ENCODE peak calls at places on chromosomes 16 and 17, in four cellular contexts. One of them, this sample, is unnamed.
A peak's percentile ranks its signal among the peaks of the same experiment; 100 is the strongest.

GRCh38 chr17:6135996-6136395 is 65.8 kb downstream of the WSCD1 start:
- DNase-seq in HepG2: no peak
- DNase-seq in H1: no peak
- DNase-seq in GM12878: no peak
- DNase-seq in this sample: no peak

GRCh38 chr17:79624658-79625478 is 14.0 kb upstream of the RBFOX3 start:
- DNase-seq in HepG2: no peak
- DNase-seq in H1: no peak
- DNase-seq in GM12878: no peak
- DNase-seq in this sample: no peak

GRCh38 chr16:67155305-67156145 is 4.2 kb downstream of the TRADD start:
- DNase-seq in HepG2: peak; percentile 57
- DNase-seq in H1: no peak
- DNase-seq in GM12878: no peak
- DNase-seq in this sample: peak; percentile 71

GRCh38 chr16:20741555-20742285 is at the start of gene THUMPD1:
- DNase-seq in HepG2: peak; percentile 95
- DNase-seq in H1: peak; percentile 88
- DNase-seq in GM12878: peak; percentile 72
- DNase-seq in this sample: peak; percentile 97

GRCh38 chr16:61862221-61862620 is 174.0 kb downstream of the CDH8 start:
- DNase-seq in HepG2: no peak
- DNase-seq in H1: no peak
- DNase-seq in GM12878: no peak
- DNase-seq in this sample: no peak

GRCh38 chr17:43360376-43360738 is 38.4 kb upstream of the ARL4D start:
- DNase-seq in HepG2: peak; percentile 73
- DNase-seq in H1: no peak
- DNase-seq in GM12878: no peak
- DNase-seq in this sample: no peak

GRCh38 chr16:28308794-28309535 is 16.6 kb downstream of the SBK1 start:
- DNase-seq in HepG2: no peak
- DNase-seq in H1: no peak
- DNase-seq in GM12878: no peak
- DNase-seq in this sample: no peak

GRCh38 chr17:7561028-7561575 is 617 bp upstream of the SENP3 start:
- DNase-seq in HepG2: peak; percentile 77
- DNase-seq in H1: no peak
- DNase-seq in GM12878: no peak
- DNase-seq in this sample: no peak

GRCh38 chr17:42276359-42276608 is at the start of gene STAT5B:
- DNase-seq in HepG2: no peak
- DNase-seq in H1: no peak
- DNase-seq in GM12878: no peak
- DNase-seq in this sample: no peak

GRCh38 chr17:876272-876671 is 94.1 kb downstream of the MRM3 start:
- DNase-seq in HepG2: no peak
- DNase-seq in H1: no peak
- DNase-seq in GM12878: no peak
- DNase-seq in this sample: no peak

GRCh38 chr17:41439375-41439774 is 1.4 kb downstream of the KRT38 start:
- DNase-seq in HepG2: peak; percentile 76
- DNase-seq in H1: no peak
- DNase-seq in GM12878: no peak
- DNase-seq in this sample: no peak

GRCh38 chr17:62119373-62119772 is 54.3 kb upstream of the MED13 start:
- DNase-seq in HepG2: no peak
- DNase-seq in H1: no peak
- DNase-seq in GM12878: no peak
- DNase-seq in this sample: no peak

GRCh38 chr17:17782425-17783120 is 54.2 kb downstream of the SREBF1 start:
- DNase-seq in HepG2: no peak
- DNase-seq in H1: no peak
- DNase-seq in GM12878: no peak
- DNase-seq in this sample: no peak

GRCh38 chr16:56848955-56849689 is 15.9 kb upstream of the SLC12A3 start:
- DNase-seq in HepG2: peak; percentile 39
- DNase-seq in H1: no peak
- DNase-seq in GM12878: no peak
- DNase-seq in this sample: no peak

GRCh38 chr17:1714980-1715802 is 5.0 kb upstream of the TLCD2 start:
- DNase-seq in HepG2: peak; percentile 84
- DNase-seq in H1: no peak
- DNase-seq in GM12878: no peak
- DNase-seq in this sample: no peak

GRCh38 chr16:7408700-7409340 is 76.2 kb downstream of the RBFOX1 start:
- DNase-seq in HepG2: no peak
- DNase-seq in H1: no peak
- DNase-seq in GM12878: no peak
- DNase-seq in this sample: no peak

GRCh38 chr17:9658593-9659211 is 13.4 kb downstream of the USP43 start:
- DNase-seq in HepG2: no peak
- DNase-seq in H1: no peak
- DNase-seq in GM12878: no peak
- DNase-seq in this sample: no peak

GRCh38 chr16:2966043-2966802 is 2.1 kb downstream of the KREMEN2 start:
- DNase-seq in HepG2: no peak
- DNase-seq in H1: no peak
- DNase-seq in GM12878: no peak
- DNase-seq in this sample: no peak

GRCh38 chr16:1335211-1335971 is 1.9 kb downstream of the BAIAP3 start:
- DNase-seq in HepG2: no peak
- DNase-seq in H1: no peak
- DNase-seq in GM12878: no peak
- DNase-seq in this sample: no peak

GRCh38 chr17:6496636-6497441 is 52.6 kb downstream of the PIMREG start:
- DNase-seq in HepG2: no peak
- DNase-seq in H1: no peak
- DNase-seq in GM12878: no peak
- DNase-seq in this sample: no peak

GRCh38 chr16:72947379-72948237 is 100.3 kb downstream of the ZFHX3 start:
- DNase-seq in HepG2: peak; percentile 79
- DNase-seq in H1: no peak
- DNase-seq in GM12878: no peak
- DNase-seq in this sample: no peak

GRCh38 chr17:78142113-78142861 is 3.9 kb upstream of the C17orf99 start:
- DNase-seq in HepG2: peak; percentile 65
- DNase-seq in H1: no peak
- DNase-seq in GM12878: no peak
- DNase-seq in this sample: no peak

GRCh38 chr17:2282297-2282873 is 21.2 kb downstream of the SMG6 start:
- DNase-seq in HepG2: peak; percentile 60
- DNase-seq in H1: no peak
- DNase-seq in GM12878: no peak
- DNase-seq in this sample: no peak

GRCh38 chr17:72580321-72581127 is 459.7 kb downstream of the SOX9 start:
- DNase-seq in HepG2: peak; percentile 100
- DNase-seq in H1: no peak
- DNase-seq in GM12878: no peak
- DNase-seq in this sample: no peak

GRCh38 chr16:84220851-84221250 is 19.0 kb downstream of the KCNG4 start:
- DNase-seq in HepG2: no peak
- DNase-seq in H1: no peak
- DNase-seq in GM12878: no peak
- DNase-seq in this sample: no peak

GRCh38 chr17:77666881-77667395 is 291.6 kb upstream of the TNRC6C start:
- DNase-seq in HepG2: no peak
- DNase-seq in H1: no peak
- DNase-seq in GM12878: no peak
- DNase-seq in this sample: no peak

GRCh38 chr17:36612323-36612722 is 10.9 kb downstream of the MRM1 start:
- DNase-seq in HepG2: no peak
- DNase-seq in H1: no peak
- DNase-seq in GM12878: no peak
- DNase-seq in this sample: no peak
- H3K9ac ChIP-seq in HepG2: no peak overlapping the region
- H3K9ac ChIP-seq in H1: no peak overlapping the region
- H3K9ac ChIP-seq in GM12878: no peak overlapping the region
- H3K9ac ChIP-seq in this sample: no peak overlapping the region

GRCh38 chr17:49548506-49549310 is 27.0 kb upstream of the NXPH3 start:
- DNase-seq in HepG2: peak; percentile 45
- DNase-seq in H1: no peak
- DNase-seq in GM12878: no peak
- DNase-seq in this sample: no peak
- TF ChIP-seq SUZ12 in HepG2: no peak
- TF ChIP-seq SUZ12 in H1: no peak
- TF ChIP-seq SUZ12 in GM12878: no peak
- TF ChIP-seq SUZ12 in this sample: no peak

DNA sequence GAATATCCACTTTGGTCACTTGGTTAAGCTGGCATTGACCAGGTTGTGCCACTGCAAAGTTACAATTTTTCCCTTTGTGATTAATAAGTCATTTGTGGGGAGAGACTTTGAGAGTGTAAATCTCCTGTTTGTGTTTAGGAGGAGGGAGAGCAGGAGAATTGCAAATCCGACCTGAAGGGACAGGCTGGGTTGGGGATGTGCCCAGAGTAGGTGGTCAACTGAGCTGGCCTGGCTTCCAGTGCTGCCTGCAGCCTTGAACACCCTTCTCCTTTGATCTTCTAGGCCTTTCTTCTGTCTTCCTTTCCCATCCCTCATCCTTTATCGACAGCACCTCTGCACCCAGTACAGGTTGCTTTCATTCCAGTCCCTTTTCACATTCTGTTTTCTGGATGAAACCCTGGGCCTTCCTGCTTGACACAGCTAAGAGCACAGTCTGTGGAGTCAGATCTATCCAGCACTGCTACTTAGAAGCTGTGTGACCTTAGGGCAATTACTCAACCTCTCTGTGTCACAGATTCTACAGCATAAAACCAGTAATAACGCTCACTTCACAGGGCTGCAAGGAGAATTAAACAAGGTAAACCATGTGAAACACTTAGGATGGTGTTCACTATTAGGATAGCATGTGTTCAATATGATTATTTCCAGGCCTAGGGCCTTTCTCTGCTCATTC is 969 bp upstream of the CSNK2A2 start:
- DNase-seq in HepG2: no peak
- DNase-seq in H1: no peak
- DNase-seq in GM12878: no peak
- DNase-seq in this sample: no peak
- H3K4me3 ChIP-seq in HepG2: no peak overlapping the region
- H3K4me3 ChIP-seq in H1: peak overlapping the region; percentile 71
- H3K4me3 ChIP-seq in GM12878: peak overlapping the region; percentile 42
- H3K4me3 ChIP-seq in this sample: no peak overlapping the region

GRCh38 chr17:81510798-81511549 is 1.6 kb downstream of the ACTG1 start:
- DNase-seq in HepG2: no peak
- DNase-seq in H1: no peak
- DNase-seq in GM12878: no peak
- DNase-seq in this sample: no peak

GRCh38 chr17:81511550-81511799 is 1.1 kb downstream of the ACTG1 start:
- DNase-seq in HepG2: no peak
- DNase-seq in H1: no peak
- DNase-seq in GM12878: no peak
- DNase-seq in this sample: no peak

GRCh38 chr17:81509687-81510523 is 2.7 kb downstream of the ACTG1 start:
- DNase-seq in HepG2: no peak
- DNase-seq in H1: no peak
- DNase-seq in GM12878: no peak
- DNase-seq in this sample: no peak

GRCh38 chr17:81509048-81509686 is 3.4 kb downstream of the ACTG1 start:
- DNase-seq in HepG2: peak; percentile 63
- DNase-seq in H1: no peak
- DNase-seq in GM12878: no peak
- DNase-seq in this sample: no peak

GRCh38 chr17:81510524-81510797 is 2.1 kb downstream of the ACTG1 start:
- DNase-seq in HepG2: no peak
- DNase-seq in H1: no peak
- DNase-seq in GM12878: no peak
- DNase-seq in this sample: no peak
- H3K9ac ChIP-seq in HepG2: peak overlapping the region; percentile 86
- H3K9ac ChIP-seq in H1: no peak overlapping the region
- H3K9ac ChIP-seq in GM12878: peak overlapping the region; percentile 85
- H3K9ac ChIP-seq in this sample: peak overlapping the region; percentile 98

DNA sequence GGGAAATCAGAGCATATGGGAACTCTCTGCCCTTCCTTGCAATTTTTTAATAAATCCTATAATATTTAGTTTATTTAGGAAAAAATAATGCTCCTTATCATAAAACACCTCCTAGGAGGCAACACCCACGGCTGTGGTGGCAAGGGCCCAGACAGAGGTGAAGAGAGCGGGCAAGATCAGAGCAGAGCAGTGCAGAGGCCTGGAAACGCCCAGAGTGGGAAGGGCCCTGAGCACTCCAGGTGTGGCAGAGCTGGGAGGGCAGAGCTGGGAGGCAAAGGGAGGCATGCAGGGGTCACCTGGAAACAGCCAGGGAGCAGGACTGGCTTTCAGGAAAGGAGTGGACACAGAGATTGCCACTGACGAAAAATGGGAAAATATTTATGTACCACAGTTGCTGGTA is 17.3 kb downstream of the FBXO31 start:
- DNase-seq in HepG2: no peak
- DNase-seq in H1: no peak
- DNase-seq in GM12878: no peak
- DNase-seq in this sample: no peak
- TF ChIP-seq SUZ12 in HepG2: no peak
- TF ChIP-seq SUZ12 in H1: no peak
- TF ChIP-seq SUZ12 in GM12878: no peak
- TF ChIP-seq SUZ12 in this sample: no peak

GRCh38 chr17:4902540-4902939 is 358 bp downstream of the CHRNE start:
- DNase-seq in HepG2: no peak
- DNase-seq in H1: no peak
- DNase-seq in GM12878: no peak
- DNase-seq in this sample: no peak

GRCh38 chr17:4900231-4901107 is 1.1 kb downstream of the C17orf107 start:
- DNase-seq in HepG2: no peak
- DNase-seq in H1: no peak
- DNase-seq in GM12878: no peak
- DNase-seq in this sample: no peak

GRCh38 chr17:4901108-4901647 is 1.7 kb downstream of the CHRNE start:
- DNase-seq in HepG2: no peak
- DNase-seq in H1: no peak
- DNase-seq in GM12878: no peak
- DNase-seq in this sample: no peak

GRCh38 chr17:4901648-4902344 is 1.1 kb downstream of the CHRNE start:
- DNase-seq in HepG2: no peak
- DNase-seq in H1: no peak
- DNase-seq in GM12878: no peak
- DNase-seq in this sample: no peak

DNA sequence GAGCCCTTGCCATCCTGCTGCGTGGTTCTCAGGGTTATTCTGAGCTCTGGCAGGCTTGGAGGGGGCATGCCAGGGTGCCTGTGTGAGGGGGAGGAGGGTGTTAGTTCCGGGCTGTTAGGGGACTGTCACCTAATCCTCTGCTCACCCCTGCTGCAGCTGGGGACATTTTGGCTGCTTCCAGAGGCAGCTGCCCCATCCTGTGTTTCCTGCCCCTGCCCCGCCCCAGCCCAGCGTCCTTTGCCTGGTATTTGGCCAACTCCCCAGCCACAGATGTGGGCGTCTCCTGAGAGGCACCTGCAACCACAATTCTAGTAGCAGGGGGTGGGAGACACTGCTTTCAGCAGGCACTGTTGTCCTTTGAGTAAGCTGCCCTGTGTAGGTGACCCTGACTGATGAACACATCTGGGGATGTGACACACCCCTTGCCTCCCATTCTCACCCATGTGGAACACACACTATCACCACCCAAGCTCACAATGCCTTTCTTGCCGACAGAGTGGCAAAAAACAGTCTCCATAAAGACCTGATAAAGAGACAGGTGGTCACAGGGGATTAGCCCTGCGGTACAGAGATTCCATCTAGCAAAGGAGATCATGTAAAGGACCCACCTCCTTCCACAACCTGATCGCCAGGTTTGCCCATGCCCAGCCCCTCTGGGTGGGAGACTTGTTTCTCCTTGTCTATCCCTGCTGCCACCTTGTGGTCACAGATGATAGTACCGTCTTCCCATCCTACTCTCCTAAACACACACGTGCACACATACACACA is at the start of gene CHRNE:
- DNase-seq in HepG2: peak; percentile 80
- DNase-seq in H1: no peak
- DNase-seq in GM12878: peak; percentile 37
- DNase-seq in this sample: peak; percentile 63
- H3K4me3 ChIP-seq in HepG2: no peak within 1 kb of the TSS
- H3K4me3 ChIP-seq in H1: no peak within 1 kb of the TSS
- H3K4me3 ChIP-seq in GM12878: no peak within 1 kb of the TSS
- H3K4me3 ChIP-seq in this sample: no peak within 1 kb of the TSS